ENCODE peak calls at places on chromosomes 5 and 9, in five cellular contexts. D, N, A, P and W are unnamed samples.

GRCh38 chr9:105297442-105298097 is 53.1 kb downstream of the SLC44A1 start:
- DNase-seq in A (no peak), P (no peak), N (no peak), D (no peak), W (no peak)

GRCh38 chr5:173645897-173646574 is 29.6 kb upstream of the BOD1 start:
- DNase-seq in A (no peak), N (no peak), P (no peak), D (no peak), W (no peak)

GRCh38 chr5:27830551-27830950 is 792.2 kb upstream of the CDH9 start:
- DNase-seq in N (no peak), A (no peak), D (no peak), P (no peak), W (no peak)

GRCh38 chr5:66174338-66174737 is 30.2 kb downstream of the SREK1 start:
- DNase-seq in N (peak), D (no peak), P (no peak), A (no peak), W (peak)

GRCh38 chr5:179134511-179134910 is 74.3 kb downstream of the ZNF354C start:
- DNase-seq in D (no peak), N (no peak), P (no peak), A (no peak), W (no peak)

GRCh38 chr9:21638104-21638503 is 156.0 kb upstream of the IFNE start:
- DNase-seq in N (no peak), D (no peak), P (no peak), A (no peak), W (no peak)

GRCh38 chr9:128554155-128554862 is 1.9 kb downstream of the SPTAN1 start:
- DNase-seq in N (peak), P (peak), A (peak), D (peak), W (peak)

GRCh38 chr5:164013077-164013670 is 507.8 kb downstream of the MAT2B start:
- DNase-seq in P (peak), D (peak), N (peak), A (peak), W (peak)

GRCh38 chr5:140219068-140219971 is 44.3 kb downstream of the CYSTM1 start:
- DNase-seq in A (no peak), P (no peak), N (peak), D (no peak), W (no peak)

GRCh38 chr5:2602451-2603045 is 148.9 kb downstream of the IRX2 start:
- DNase-seq in N (no peak), P (no peak), D (no peak), A (no peak), W (no peak)

GRCh38 chr9:138049085-138049778 is 171.7 kb downstream of the CACNA1B start:
- DNase-seq in D (peak), N (no peak), P (no peak), A (no peak), W (no peak)

GRCh38 chr5:159971038-159971437 is 37.9 kb upstream of the TTC1 start:
- DNase-seq in D (no peak), P (no peak), A (no peak), N (no peak), W (peak)

GRCh38 chr9:83299556-83299955 is 236.6 kb upstream of the RASEF start:
- DNase-seq in A (no peak), P (no peak), D (no peak), N (no peak), W (no peak)

GRCh38 chr5:80164799-80165198 is 91.0 kb downstream of the SERINC5 start:
- DNase-seq in N (no peak), P (no peak), D (no peak), A (no peak), W (no peak)

GRCh38 chr5:62790348-62790747 is 211.7 kb downstream of the LRRC70 start:
- DNase-seq in A (no peak), D (no peak), P (no peak), N (peak), W (peak)

GRCh38 chr9:95880011-95880690 is 4.7 kb downstream of the ERCC6L2 start:
- DNase-seq in N (no peak), P (no peak), A (no peak), D (no peak), W (peak)

GRCh38 chr9:86352440-86353106 is 1.6 kb downstream of the TUT7 start:
- DNase-seq in A (no peak), P (no peak), N (no peak), D (no peak), W (no peak)

GRCh38 chr5:123367739-123368138 is 55.5 kb downstream of the CEP120 start:
- DNase-seq in N (no peak), D (no peak), A (no peak), P (no peak), W (peak)

GRCh38 chr9:137614631-137615386 is 4.0 kb upstream of the EHMT1 start:
- DNase-seq in N (no peak), D (no peak), A (no peak), P (no peak), W (no peak)

GRCh38 chr9:137070201-137070905 is at the start of gene SAPCD2:
- DNase-seq in N (peak), P (peak), D (peak), A (no peak), W (peak)

GRCh38 chr5:87829214-87829551 is 416.5 kb upstream of the CCNH start:
- DNase-seq in N (peak), D (no peak), P (no peak), A (no peak), W (no peak)

GRCh38 chr9:95447660-95448420 is 68.9 kb downstream of the PTCH1 start:
- DNase-seq in N (no peak), P (no peak), D (no peak), A (no peak), W (no peak)

GRCh38 chr9:72333758-72334157 is 31.2 kb downstream of the ZFAND5 start:
- DNase-seq in P (peak), N (no peak), D (no peak), A (no peak), W (no peak)

GRCh38 chr5:125412561-125413535 is 666.4 kb upstream of the ZNF608 start:
- DNase-seq in D (peak), P (no peak), N (peak), A (no peak), W (peak)

GRCh38 chr9:2570615-2571479 is 50.7 kb upstream of the VLDLR start:
- DNase-seq in N (peak), D (peak), A (peak), P (peak), W (peak)

GRCh38 chr9:83199240-83199639 is 136.3 kb upstream of the RASEF start:
- DNase-seq in D (peak), P (no peak), A (no peak), N (peak), W (peak)

GRCh38 chr9:7332780-7333179 is 466.8 kb downstream of the DMAC1 start:
- DNase-seq in A (no peak), P (no peak), D (no peak), N (no peak), W (no peak)

GRCh38 chr9:7338586-7339281 is 460.8 kb downstream of the DMAC1 start:
- DNase-seq in A (no peak), N (no peak), D (peak), P (no peak), W (no peak)

GRCh38 chr9:7336356-7337075 is 463.1 kb downstream of the DMAC1 start:
- DNase-seq in D (no peak), N (no peak), P (no peak), A (no peak), W (peak)

GRCh38 chr9:7328453-7328852 is 471.1 kb downstream of the DMAC1 start:
- DNase-seq in D (no peak), A (no peak), P (no peak), N (peak), W (no peak)

DNA sequence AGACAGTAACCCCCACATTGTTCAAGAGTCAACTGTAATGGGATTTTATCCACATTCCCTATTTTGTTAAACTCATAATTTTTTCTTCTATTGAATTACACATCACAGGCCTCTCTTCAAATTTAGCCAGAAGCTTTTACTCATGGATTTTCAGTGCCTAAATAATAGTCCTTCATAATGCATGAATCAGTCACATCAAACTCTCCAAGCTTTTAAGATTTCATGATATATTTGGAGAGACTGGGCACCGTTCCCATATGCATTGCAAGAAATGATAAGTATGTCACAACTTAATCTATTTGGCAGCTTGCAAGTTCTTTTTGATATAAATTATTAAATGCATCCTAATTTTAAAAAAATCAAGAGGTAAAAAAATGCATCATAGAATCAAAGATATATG is 465.9 kb downstream of the DMAC1 start:
- DNase-seq in A (no peak), D (no peak), N (no peak), P (no peak), W (peak)
- TF ChIP-seq MXI1 in A (no peak), D (no peak), N (no peak), P (no peak), W (no peak)

GRCh38 chr9:89878687-89879086 is 273.9 kb downstream of the GADD45G start:
- DNase-seq in N (peak), P (no peak), D (peak), A (no peak), W (no peak)

GRCh38 chr9:89879276-89879675 is 274.5 kb downstream of the GADD45G start:
- DNase-seq in D (no peak), A (no peak), N (no peak), P (no peak), W (no peak)

GRCh38 chr9:89880161-89880560 is 275.3 kb downstream of the GADD45G start:
- DNase-seq in A (no peak), N (no peak), P (no peak), D (no peak), W (no peak)

GRCh38 chr9:89880721-89881120 is 275.9 kb downstream of the GADD45G start:
- DNase-seq in A (no peak), D (no peak), P (no peak), N (no peak), W (no peak)

GRCh38 chr9:89879711-89880110 is 274.9 kb downstream of the GADD45G start:
- DNase-seq in P (no peak), A (no peak), D (no peak), N (no peak), W (no peak)
- TF ChIP-seq MXI1 in P (no peak), A (no peak), D (no peak), N (no peak), W (no peak)

GRCh38 chr5:907366-907765 is 14.7 kb downstream of the TRIP13 start:
- DNase-seq in P (no peak), N (no peak), D (no peak), A (no peak), W (no peak)

GRCh38 chr5:909994-910768 is 17.5 kb downstream of the TRIP13 start:
- DNase-seq in N (no peak), P (no peak), A (no peak), D (no peak), W (no peak)

GRCh38 chr5:909086-909485 is 16.4 kb downstream of the TRIP13 start:
- DNase-seq in P (no peak), N (no peak), A (no peak), D (no peak), W (no peak)

GRCh38 chr5:910769-911160 is 18.1 kb downstream of the TRIP13 start:
- DNase-seq in N (no peak), P (no peak), A (no peak), D (no peak), W (no peak)

GRCh38 chr5:908172-908571 is 15.5 kb downstream of the TRIP13 start:
- DNase-seq in N (no peak), D (no peak), A (no peak), P (no peak), W (no peak)
- TF ChIP-seq MXI1 in N (no peak), D (no peak), A (no peak), P (no peak), W (no peak)

DNA sequence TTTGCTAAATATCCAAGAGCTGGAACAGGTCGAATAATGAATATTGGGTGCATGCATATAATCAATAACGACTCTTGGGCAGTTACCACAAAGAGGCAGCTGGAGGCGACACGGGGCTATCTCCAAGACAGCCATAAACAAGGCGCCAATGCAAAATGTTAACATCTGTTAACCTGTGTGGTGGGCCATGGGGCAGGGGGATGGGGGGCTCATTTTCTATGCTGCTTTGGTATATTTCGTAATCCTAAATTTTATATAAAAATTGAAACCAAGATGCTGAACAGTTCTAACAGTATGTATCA is 1.3 kb upstream of the RNF44 start:
- DNase-seq in P (no peak), D (no peak), N (no peak), A (no peak), W (no peak)
- TF ChIP-seq MXI1 in P (no peak), D (no peak), N (no peak), A (no peak), W (no peak)